ENCODE peak calls at places on chromosomes 2 and 18, in six cellular contexts. Y is mammary epithelial cell, A is adrenal gland, H is body of pancreas, B is heart left ventricle, Q is right atrium auricular region. N is an unnamed sample.

GRCh38 chr18:36662000-36662399 is 166.8 kb downstream of the TPGS2 start:
- DNase-seq in Y (no peak), A (no peak), H (no peak), B (no peak), Q (no peak), N (no peak)

GRCh38 chr2:237574894-237575868 is 8.8 kb downstream of the PRLH start:
- DNase-seq in Y (peak; percentile 78), A (no peak), H (peak; percentile 87), B (no peak), Q (no peak), N (peak; percentile 55)

GRCh38 chr2:111031546-111032484 is 88.9 kb upstream of the BCL2L11 start:
- DNase-seq in Y (no peak), A (no peak), H (no peak), B (no peak), Q (peak; percentile 48), N (peak; percentile 50)

GRCh38 chr18:47701133-47701532 is 229.3 kb downstream of the SMAD2 start:
- DNase-seq in Y (no peak), A (no peak), H (no peak), B (no peak), Q (no peak), N (no peak)

GRCh38 chr2:70360661-70361316 is 58.9 kb upstream of the FAM136A start:
- DNase-seq in Y (peak; percentile 48), A (no peak), H (no peak), B (no peak), Q (no peak), N (no peak)

GRCh38 chr2:150341982-150342680 is 145.3 kb downstream of the RND3 start:
- DNase-seq in Y (peak; percentile 28), A (no peak), H (no peak), B (no peak), Q (no peak), N (no peak)

GRCh38 chr2:168494190-168494711 is 38.2 kb downstream of the CERS6 start:
- DNase-seq in Y (no peak), A (no peak), H (no peak), B (no peak), Q (no peak), N (no peak)

GRCh38 chr2:76793647-76794334 is 728.4 kb downstream of the LRRTM4 start:
- DNase-seq in Y (no peak), A (no peak), H (no peak), B (no peak), Q (no peak), N (no peak)

GRCh38 chr2:16722677-16723076 is 57.0 kb upstream of the CYRIA start:
- DNase-seq in Y (no peak), A (no peak), H (no peak), B (no peak), Q (no peak), N (no peak)

GRCh38 chr2:17518212-17519154 is at the start of gene RAD51AP2:
- DNase-seq in Y (peak; percentile 86), A (peak; percentile 85), H (peak; percentile 76), B (peak; percentile 94), Q (peak; percentile 91), N (peak; percentile 74)

GRCh38 chr2:24513672-24514071 is 22.6 kb downstream of the NCOA1 start:
- DNase-seq in Y (no peak), A (no peak), H (no peak), B (no peak), Q (no peak), N (no peak)

GRCh38 chr18:55338955-55339662 is 248.9 kb downstream of the TCF4 start:
- DNase-seq in Y (no peak), A (no peak), H (no peak), B (no peak), Q (no peak), N (no peak)

GRCh38 chr18:8397034-8397433 is 212.2 kb upstream of the RAB12 start:
- DNase-seq in Y (no peak), A (no peak), H (no peak), B (no peak), Q (no peak), N (no peak)

GRCh38 chr18:34923911-34924310 is 117.3 kb upstream of the MAPRE2 start:
- DNase-seq in Y (no peak), A (no peak), H (no peak), B (no peak), Q (no peak), N (no peak)

GRCh38 chr2:106638043-106638442 is 150.9 kb downstream of the CD8B2 start:
- DNase-seq in Y (no peak), A (no peak), H (no peak), B (no peak), Q (no peak), N (no peak)

GRCh38 chr2:128309341-128310093 is 9.2 kb downstream of the HS6ST1 start:
- DNase-seq in Y (no peak), A (peak; percentile 85), H (peak; percentile 79), B (peak; percentile 58), Q (no peak), N (no peak)

GRCh38 chr2:106566050-106566449 is 78.9 kb downstream of the CD8B2 start:
- DNase-seq in Y (peak; percentile 14), A (no peak), H (no peak), B (peak; percentile 60), Q (no peak), N (no peak)

GRCh38 chr18:48813833-48814489 is 136.8 kb downstream of the SMAD7 start:
- DNase-seq in Y (no peak), A (peak; percentile 11), H (peak; percentile 3), B (peak; percentile 44), Q (peak; percentile 64), N (no peak)

GRCh38 chr2:162123806-162124758 is 28.0 kb downstream of the GCG start:
- DNase-seq in Y (peak; percentile 38), A (no peak), H (no peak), B (no peak), Q (no peak), N (no peak)

GRCh38 chr2:55992465-55992864 is 68.9 kb upstream of the EFEMP1 start:
- DNase-seq in Y (peak; percentile 88), A (peak; percentile 31), H (peak; percentile 16), B (peak; percentile 48), Q (peak; percentile 77), N (peak; percentile 34)

DNA sequence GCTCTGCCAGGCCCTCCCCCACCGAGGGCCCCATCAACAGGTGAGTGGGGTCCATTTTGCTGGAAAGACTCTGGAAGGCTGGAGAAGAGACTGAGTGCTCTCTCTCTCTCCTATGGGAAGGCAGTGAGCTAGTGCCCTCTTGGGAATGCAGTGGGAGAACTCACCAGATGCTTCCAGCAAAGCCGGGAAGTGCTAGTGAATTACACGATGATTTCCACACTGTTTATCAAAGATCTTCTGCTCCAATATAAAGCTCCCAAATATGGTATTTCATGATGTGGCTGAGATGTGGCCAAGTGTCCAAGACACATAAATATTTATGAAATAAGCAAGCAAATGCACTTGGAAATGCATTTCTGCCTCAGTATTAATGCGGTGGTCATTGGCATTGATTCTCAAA is 135.9 kb downstream of the VAPA start:
- DNase-seq in Y (no peak), A (no peak), H (no peak), B (no peak), Q (no peak), N (no peak)
- H3K4me1 ChIP-seq in Y (no peaks in the 10 kb centered on the region), A (no peaks in the 10 kb centered on the region), H (peaks cover 12% of the 10 kb centered on the region), B (no peaks in the 10 kb centered on the region), Q (peaks cover 3% of the 10 kb centered on the region), N (peaks cover 10% of the 10 kb centered on the region)

GRCh38 chr2:157741819-157742484 is 113.3 kb upstream of the ACVR1C start:
- DNase-seq in Y (no peak), A (no peak), H (no peak), B (no peak), Q (no peak), N (no peak)
- TF ChIP-seq CTCF in Y (no peak), A (no peak), H (no peak), B (no peak), Q (no peak), N (no peak)

GRCh38 chr2:64207573-64207972 is 63.4 kb upstream of the PELI1 start:
- DNase-seq in Y (no peak), A (no peak), H (no peak), B (no peak), Q (no peak), N (no peak)
- H3K4me1 ChIP-seq in Y (peaks cover 44% of the 10 kb centered on the region), A (peaks cover 17% of the 10 kb centered on the region), H (peaks cover 13% of the 10 kb centered on the region), B (peaks cover 15% of the 10 kb centered on the region), Q (peaks cover 21% of the 10 kb centered on the region), N (peaks cover 6% of the 10 kb centered on the region)

GRCh38 chr2:240560480-240561324 is 545 bp downstream of the DUSP28 start:
- DNase-seq in Y (peak; percentile 97), A (peak; percentile 100), H (peak; percentile 100), B (peak; percentile 100), Q (peak; percentile 99), N (peak; percentile 100)
- TF ChIP-seq CTCF in Y (peak; percentile 9), A (no peak), H (peak; percentile 14), B (peak; percentile 23), Q (peak; percentile 42), N (peak; percentile 0)

DNA sequence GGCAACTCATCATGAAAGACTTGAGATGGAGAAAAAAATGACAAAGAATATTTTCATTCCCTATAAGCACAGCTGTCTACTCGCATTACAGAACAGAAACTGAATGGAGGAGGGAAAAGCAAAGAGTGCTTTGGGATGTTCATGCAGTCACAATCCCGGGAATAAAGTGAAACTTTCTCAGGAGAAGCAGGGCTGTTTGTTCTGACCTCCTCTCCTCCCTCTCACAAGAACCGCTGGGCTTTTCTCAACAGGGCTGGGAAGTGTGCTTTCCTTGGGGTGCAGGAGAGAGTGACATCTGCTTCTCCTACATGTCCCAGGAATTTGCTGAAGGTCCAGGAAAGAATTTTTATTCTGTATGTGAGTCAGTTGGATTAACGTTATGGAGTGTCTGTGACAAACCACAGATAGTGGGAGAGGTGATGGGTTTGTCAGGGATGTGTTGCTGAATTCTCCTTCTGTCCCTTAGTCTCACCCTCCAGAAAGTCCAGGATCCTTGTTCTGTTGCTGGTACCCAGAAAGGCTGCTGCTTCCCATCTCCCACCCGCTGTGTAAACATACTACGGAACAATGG is 125.6 kb downstream of the HRH4 start:
- DNase-seq in Y (no peak), A (no peak), H (no peak), B (no peak), Q (no peak), N (peak; percentile 11)
- H3K4me1 ChIP-seq in Y (peaks cover 13% of the 10 kb centered on the region), A (no peaks in the 10 kb centered on the region), H (no peaks in the 10 kb centered on the region), B (no peaks in the 10 kb centered on the region), Q (no peaks in the 10 kb centered on the region), N (no peaks in the 10 kb centered on the region)